ENCODE peak calls at places on chromosomes 6 and 20, in four cellular contexts. A is breast epithelium, O is stomach, M is transverse colon. W is an unnamed sample. For H3K4me1, the result is how much of the 10 kb centered on the place peaks cover.

GRCh38 chr6:52661551-52661950 is 9.4 kb upstream of the TMEM14A start:
- DNase-seq in A (no peak), O (no peak), M (no peak), W (no peak)

GRCh38 chr20:32437391-32438074 is 79.4 kb downstream of the ASXL1 start:
- DNase-seq in M (no peak), O (no peak), A (peak), W (no peak)

GRCh38 chr6:143128346-143129015 is 67.8 kb downstream of the AIG1 start:
- DNase-seq in O (no peak), A (no peak), M (no peak), W (no peak)

GRCh38 chr20:4835244-4836177 is 113.8 kb downstream of the PRND start:
- DNase-seq in O (no peak), M (peak), A (peak), W (no peak)

GRCh38 chr20:62240015-62240685 is 1.8 kb downstream of the OSBPL2 start:
- DNase-seq in A (no peak), O (no peak), M (no peak), W (no peak)

GRCh38 chr6:87483929-87484328 is 11.2 kb downstream of the SLC35A1 start:
- DNase-seq in O (no peak), A (no peak), M (no peak), W (no peak)

GRCh38 chr6:53313784-53314382 is 34.9 kb downstream of the ELOVL5 start:
- DNase-seq in A (no peak), M (no peak), O (no peak), W (no peak)

GRCh38 chr20:63441136-63441776 is 31.2 kb downstream of the KCNQ2 start:
- DNase-seq in O (no peak), A (no peak), M (no peak), W (no peak)

GRCh38 chr6:107698146-107698545 is 126.0 kb downstream of the SCML4 start:
- DNase-seq in M (no peak), O (no peak), A (no peak), W (no peak)

GRCh38 chr6:156729248-156729647 is 47.9 kb upstream of the ARID1B start:
- DNase-seq in A (no peak), M (no peak), O (no peak), W (no peak)

GRCh38 chr6:20234136-20234535 is 21.9 kb upstream of the MBOAT1 start:
- DNase-seq in M (no peak), O (no peak), A (no peak), W (no peak)

GRCh38 chr6:33698494-33698893 is 13.0 kb downstream of the UQCC2 start:
- DNase-seq in A (no peak), M (no peak), O (no peak), W (no peak)
- H3K4me1 ChIP-seq in A (under half), M (under half), O (under half), W (under half)

GRCh38 chr6:151413372-151414145 is 22.2 kb upstream of the ZBTB2 start:
- DNase-seq in O (no peak), M (no peak), A (no peak), W (no peak)
- TF ChIP-seq POLR2AphosphoS5 in O (no peak), M (no peak), A (no peak), W (no peak)

GRCh38 chr6:144341831-144342527 is 56.8 kb downstream of the UTRN start:
- DNase-seq in A (no peak), O (no peak), M (peak), W (no peak)

GRCh38 chr6:144345451-144345850 is 60.3 kb downstream of the UTRN start:
- DNase-seq in A (no peak), O (no peak), M (no peak), W (no peak)

GRCh38 chr6:144346719-144347446 is 61.7 kb downstream of the UTRN start:
- DNase-seq in M (no peak), A (no peak), O (no peak), W (no peak)

GRCh38 chr6:144343736-144344428 is 58.7 kb downstream of the UTRN start:
- DNase-seq in M (peak), O (peak), A (no peak), W (no peak)

DNA sequence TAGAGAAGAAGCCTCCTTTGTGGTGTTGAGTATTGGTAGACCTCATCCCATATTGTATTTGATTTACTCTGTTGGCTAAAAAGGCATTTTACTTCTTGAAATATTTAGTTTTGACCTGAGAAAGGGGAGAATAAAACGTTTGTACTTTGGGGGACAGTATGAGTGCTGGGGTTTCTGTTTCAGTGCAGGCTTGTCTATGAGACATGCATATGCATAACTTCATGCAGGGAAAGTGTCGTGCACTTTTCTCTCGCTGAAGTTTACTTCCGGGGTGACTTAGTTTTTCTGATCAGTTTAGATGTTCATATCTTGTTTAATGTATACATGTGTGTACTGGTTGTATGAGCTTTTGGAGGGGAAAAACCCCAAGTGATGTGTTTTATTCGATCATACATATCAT is 59.5 kb downstream of the UTRN start:
- DNase-seq in M (no peak), A (no peak), O (no peak), W (no peak)
- H3K27ac ChIP-seq in M (peak), A (peak), O (peak), W (no peak)

GRCh38 chr6:44626608-44627007 is 239.1 kb downstream of the CDC5L start:
- DNase-seq in M (peak), A (no peak), O (no peak), W (no peak)

GRCh38 chr6:44628347-44628746 is 240.8 kb downstream of the CDC5L start:
- DNase-seq in M (no peak), A (no peak), O (no peak), W (no peak)

GRCh38 chr6:44629636-44630035 is 242.1 kb downstream of the CDC5L start:
- DNase-seq in M (no peak), A (no peak), O (no peak), W (no peak)

GRCh38 chr6:44627091-44627878 is 239.8 kb downstream of the CDC5L start:
- DNase-seq in A (no peak), M (peak), O (no peak), W (no peak)

GRCh38 chr6:44627879-44628271 is 240.4 kb downstream of the CDC5L start:
- DNase-seq in M (no peak), O (no peak), A (no peak), W (no peak)
- H3K4me1 ChIP-seq in M (under half), O (under half), A (under half), W (under half)

GRCh38 chr6:31531771-31532643 is 3.2 kb downstream of the MCCD1 start:
- DNase-seq in O (no peak), M (no peak), A (no peak), W (no peak)
- TF ChIP-seq POLR2AphosphoS5 in O (no peak), M (no peak), A (no peak), W (no peak)